ENCODE peak calls at places on chromosomes 6 and 20, in nine cellular contexts. J is HFFc6; F is LHCN-M2; D is left ventricle myocardium inferior; N is Daoy; R is NCI-H1092 treated with DMSO at 0.1 percent for 48 hours; V is breast epithelium; I is stimulated activated CD8-positive, alpha-beta memory T cell treated with anti-CD3 and anti-CD28 coated beads, Interleukin-12 subunit alpha, Interleukin-12 subunit beta, amount 100 ng/mL, for 4 hours; H is omental fat pad. P is an unnamed sample.

GRCh38 chr6:152313542-152314482 is 323.4 kb downstream of the SYNE1 start:
- DNase-seq in J (peak), F (peak), D (no peak), N (peak), R (no peak), V (no peak), I (no peak), H (no peak), P (peak)

GRCh38 chr6:42212442-42212841 is 5.2 kb downstream of the MRPS10 start:
- DNase-seq in J (no peak), F (no peak), D (no peak), N (no peak), R (no peak), V (no peak), I (no peak), H (no peak), P (no peak)

GRCh38 chr6:94894300-94894699 is 683.0 kb upstream of the MANEA start:
- DNase-seq in J (no peak), F (no peak), D (no peak), N (no peak), R (no peak), V (no peak), I (no peak), H (no peak), P (no peak)

GRCh38 chr6:71887006-71887743 is 825 bp downstream of the RIMS1 start:
- DNase-seq in J (no peak), F (no peak), D (no peak), N (no peak), R (no peak), V (no peak), I (no peak), H (no peak), P (peak)

GRCh38 chr6:131183427-131184095 is 48.3 kb downstream of the AKAP7 start:
- DNase-seq in J (no peak), F (no peak), D (no peak), N (no peak), R (no peak), V (no peak), I (no peak), H (no peak), P (peak)

GRCh38 chr20:47319517-47320252 is 36.8 kb downstream of the ZMYND8 start:
- DNase-seq in J (peak), F (peak), D (peak), N (peak), R (peak), V (peak), I (no peak), H (no peak), P (peak)

GRCh38 chr6:100260584-100260983 is 204.1 kb downstream of the SIM1 start:
- DNase-seq in J (no peak), F (peak), D (no peak), N (peak), R (no peak), V (no peak), I (no peak), H (no peak), P (no peak)

GRCh38 chr20:48773837-48774418 is 53.9 kb downstream of the PREX1 start:
- DNase-seq in J (no peak), F (no peak), D (no peak), N (no peak), R (no peak), V (no peak), I (no peak), H (no peak), P (no peak)

GRCh38 chr20:18972251-18972876 is 158.8 kb downstream of the SCP2D1 start:
- DNase-seq in J (no peak), F (no peak), D (no peak), N (no peak), R (no peak), V (no peak), I (no peak), H (no peak), P (no peak)

GRCh38 chr6:64838726-64839125 is 868.3 kb downstream of the EYS start:
- DNase-seq in J (no peak), F (no peak), D (no peak), N (no peak), R (no peak), V (no peak), I (no peak), H (no peak), P (no peak)

GRCh38 chr6:35161776-35162607 is 20.9 kb upstream of the TCP11 start:
- DNase-seq in J (no peak), F (no peak), D (no peak), N (no peak), R (no peak), V (no peak), I (no peak), H (no peak), P (no peak)

GRCh38 chr6:72975346-72975745 is 249.9 kb downstream of the KHDC1L start:
- DNase-seq in J (no peak), F (no peak), D (no peak), N (no peak), R (peak), V (no peak), I (no peak), H (no peak), P (no peak)

GRCh38 chr6:94559829-94560537 is 1017.4 kb upstream of the MANEA start:
- DNase-seq in J (no peak), F (no peak), D (no peak), N (no peak), R (no peak), V (no peak), I (no peak), H (no peak), P (no peak)

GRCh38 chr20:10540636-10541493 is 105.8 kb downstream of the SLX4IP start:
- DNase-seq in J (peak), F (peak), D (no peak), N (peak), R (no peak), V (no peak), I (no peak), H (no peak), P (peak)

GRCh38 chr6:143755301-143755744 is 77.6 kb downstream of the PHACTR2 start:
- DNase-seq in J (no peak), F (peak), D (no peak), N (peak), R (no peak), V (no peak), I (no peak), H (no peak), P (no peak)

GRCh38 chr20:51419236-51419635 is 123.3 kb downstream of the NFATC2 start:
- DNase-seq in J (no peak), F (no peak), D (no peak), N (no peak), R (no peak), V (no peak), I (no peak), H (no peak), P (no peak)

GRCh38 chr6:105179244-105180065 is at the start of gene POPDC3:
- DNase-seq in J (peak), F (peak), D (no peak), N (peak), R (peak), V (no peak), I (no peak), H (no peak), P (peak)

GRCh38 chr6:33850869-33851541 is 47.2 kb upstream of the MLN start:
- DNase-seq in J (no peak), F (no peak), D (peak), N (no peak), R (peak), V (no peak), I (no peak), H (no peak), P (no peak)

GRCh38 chr6:109051301-109051700 is 43.3 kb downstream of the SESN1 start:
- DNase-seq in J (no peak), F (no peak), D (no peak), N (no peak), R (no peak), V (no peak), I (no peak), H (no peak), P (no peak)

GRCh38 chr6:57048577-57048976 is 2.1 kb downstream of the KIAA1586 start:
- DNase-seq in J (no peak), F (peak), D (no peak), N (no peak), R (no peak), V (no peak), I (no peak), H (no peak), P (no peak)

GRCh38 chr20:25248501-25249172 is 752 bp downstream of the PYGB start:
- DNase-seq in J (peak), F (no peak), D (peak), N (peak), R (peak), V (no peak), I (no peak), H (no peak), P (peak)

P was measured in myocyte.